ENCODE peak calls at places on chromosomes 12 and 14, in nine cellular contexts. T is CD8-positive, alpha-beta T cell; R is lower lobe of right lung; W is left ventricle myocardium inferior; F is GM23338; G is SK-N-SH; M is thoracic aorta; U is body of pancreas; O is A549. Q is an unnamed sample. For H3K4me1, the result is how much of the 10 kb centered on the place peaks cover.

GRCh38 chr12:94167071-94167806 is 18.9 kb downstream of the PLXNC1 start:
- DNase-seq in T (no peak), O (no peak), G (no peak), F (no peak), R (no peak), W (no peak), M (no peak), U (no peak), Q (no peak)

GRCh38 chr14:76923422-76924362 is 97.5 kb downstream of the LRRC74A start:
- DNase-seq in M (no peak), T (no peak), O (no peak), U (no peak), R (no peak), G (no peak), W (no peak), F (peak), Q (no peak)

GRCh38 chr12:80858356-80858755 is 79.4 kb downstream of the LIN7A start:
- DNase-seq in G (no peak), W (no peak), R (no peak), F (no peak), T (no peak), M (no peak), U (no peak), O (no peak), Q (no peak)

GRCh38 chr14:54087376-54087775 is 130.8 kb upstream of the BMP4 start:
- DNase-seq in T (no peak), F (no peak), O (no peak), G (no peak), U (no peak), R (no peak), W (no peak), M (no peak), Q (no peak)

GRCh38 chr12:89618113-89618862 is 90.3 kb downstream of the ATP2B1 start:
- DNase-seq in M (no peak), W (no peak), R (no peak), G (no peak), T (no peak), O (no peak), U (no peak), F (no peak), Q (no peak)

GRCh38 chr14:76727403-76727802 is 33.9 kb upstream of the VASH1 start:
- DNase-seq in F (no peak), G (no peak), R (no peak), M (no peak), W (no peak), O (no peak), T (no peak), U (no peak), Q (no peak)

GRCh38 chr14:73786632-73786941 is 65.0 kb upstream of the PTGR2 start:
- DNase-seq in W (peak), R (peak), O (peak), M (no peak), F (peak), T (no peak), U (peak), G (peak), Q (peak)

GRCh38 chr12:643478-644292 is 19.6 kb downstream of the NINJ2 start:
- DNase-seq in F (peak), T (no peak), G (no peak), W (peak), O (no peak), U (peak), M (no peak), R (peak), Q (peak)

GRCh38 chr12:49389092-49389703 is 21.9 kb downstream of the SPATS2 start:
- DNase-seq in W (peak), U (no peak), O (no peak), G (no peak), M (no peak), F (peak), R (peak), T (peak), Q (peak)

GRCh38 chr14:89773644-89774316 is 180.8 kb downstream of the EFCAB11 start:
- DNase-seq in T (peak), G (no peak), R (peak), O (peak), F (peak), M (no peak), W (peak), U (peak), Q (peak)

GRCh38 chr12:11746024-11746771 is 96.7 kb downstream of the ETV6 start:
- DNase-seq in G (no peak), W (no peak), R (no peak), U (no peak), F (no peak), M (no peak), T (no peak), O (peak), Q (no peak)

GRCh38 chr12:41061189-41061588 is 126.9 kb upstream of the PDZRN4 start:
- DNase-seq in U (no peak), W (no peak), O (no peak), F (no peak), R (no peak), M (no peak), T (no peak), G (no peak), Q (no peak)

GRCh38 chr12:18754118-18754707 is 16.3 kb downstream of the CAPZA3 start:
- DNase-seq in O (no peak), G (no peak), T (no peak), W (no peak), R (no peak), U (no peak), F (no peak), M (no peak), Q (no peak)

GRCh38 chr12:124312601-124313000 is 17.7 kb downstream of the RFLNA start:
- DNase-seq in W (no peak), R (no peak), G (no peak), O (no peak), U (no peak), M (no peak), T (no peak), F (no peak), Q (no peak)

GRCh38 chr14:61319706-61320105 is 1.7 kb upstream of the PRKCH start:
- DNase-seq in U (no peak), F (no peak), G (no peak), W (no peak), M (no peak), O (no peak), T (no peak), R (no peak), Q (no peak)

DNA sequence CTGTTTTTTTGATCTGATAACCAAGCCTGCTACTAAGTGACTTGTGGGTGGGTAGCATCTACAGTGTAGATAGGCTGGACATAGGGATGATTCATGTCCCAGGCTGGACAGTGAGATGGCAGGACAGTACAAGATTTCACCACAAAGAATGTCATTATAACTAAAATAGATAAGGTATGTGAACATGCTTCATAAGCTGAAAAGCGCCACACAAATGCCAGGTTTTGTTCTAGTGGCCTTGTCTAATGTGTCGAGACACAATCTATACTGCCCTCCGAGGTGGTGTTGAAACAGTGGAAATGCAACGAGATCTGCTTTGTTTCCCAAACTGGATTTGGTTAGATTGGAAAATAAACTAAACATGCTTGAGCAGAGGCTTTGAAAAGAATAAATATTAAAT is 4.4 kb downstream of the LGALS3 start:
- DNase-seq in U (no peak), T (no peak), M (no peak), W (no peak), R (no peak), F (peak), G (peak), O (no peak), Q (no peak)
- TF ChIP-seq CTCF in U (peak), T (no peak), M (peak), W (peak), R (no peak), F (peak), G (peak), O (no peak), Q (peak)

GRCh38 chr14:101006008-101006407 is 102.5 kb upstream of the RTL1 start:
- DNase-seq in G (no peak), O (no peak), W (no peak), U (no peak), M (no peak), F (no peak), R (no peak), T (no peak), Q (no peak)
- H3K27ac ChIP-seq in G (peak), O (no peak), W (no peak), U (no peak), M (no peak), F (no peak), R (peak), T (no peak), Q (no peak)

DNA sequence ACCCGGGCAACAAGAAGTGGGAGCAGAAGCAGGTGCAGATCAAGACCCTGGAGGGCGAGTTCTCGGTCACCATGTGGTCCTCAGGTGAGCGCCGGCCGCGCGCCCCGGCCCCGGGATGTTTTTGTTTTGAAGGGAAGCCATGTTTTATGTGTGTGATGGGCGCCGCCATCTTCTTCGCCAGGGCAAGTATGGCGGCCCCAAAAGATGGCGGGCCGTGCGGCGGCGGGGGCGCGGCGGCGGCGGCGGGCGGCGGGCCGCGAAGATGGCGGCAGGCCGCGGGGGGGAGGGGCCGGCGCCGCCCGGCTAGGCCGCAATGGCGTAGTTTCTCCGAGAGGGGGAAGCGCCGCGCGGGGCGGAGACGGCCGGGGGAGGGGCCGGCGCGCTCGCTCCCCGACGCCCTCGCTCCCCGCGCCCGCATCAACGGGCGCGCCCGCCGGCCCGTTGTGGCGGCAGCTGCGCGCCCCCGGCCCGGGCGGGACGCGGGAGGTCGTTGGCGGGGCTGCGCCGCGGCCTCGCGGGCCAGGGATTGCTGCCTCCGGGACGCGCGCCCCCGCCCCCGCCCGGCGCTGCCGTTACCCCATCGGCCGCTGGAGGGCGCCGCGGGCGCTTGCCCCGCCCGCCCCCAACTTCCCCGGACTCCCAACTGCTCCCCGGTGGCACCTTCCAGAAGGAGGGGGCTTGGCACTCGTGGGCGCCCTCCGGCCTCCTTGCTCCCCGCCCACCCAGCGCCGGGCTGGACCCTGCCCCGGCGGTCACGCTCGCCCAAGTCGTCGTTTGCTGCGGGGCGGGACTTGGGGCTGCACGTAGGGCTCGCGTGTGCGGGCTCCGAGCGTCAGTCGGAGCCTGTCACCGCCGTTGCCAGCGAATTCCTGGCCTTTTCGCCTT is 1.1 kb downstream of the YY1 start:
- DNase-seq in T (peak), R (peak), U (peak), W (peak), G (peak), F (peak), O (peak), M (peak), Q (peak)
- H3K4me1 ChIP-seq in T (half or more), R (half or more), U (half or more), W (half or more), G (under half), F (under half), O (under half), M (under half), Q (half or more)

GRCh38 chr12:58920102-58920955 is at the start of gene LRIG3:
- DNase-seq in W (peak), T (no peak), M (peak), R (peak), U (peak), F (peak), G (peak), O (peak), Q (peak)
- TF ChIP-seq CTCF in W (peak), T (no peak), M (no peak), R (no peak), U (no peak), F (peak), G (no peak), O (no peak), Q (peak)

DNA sequence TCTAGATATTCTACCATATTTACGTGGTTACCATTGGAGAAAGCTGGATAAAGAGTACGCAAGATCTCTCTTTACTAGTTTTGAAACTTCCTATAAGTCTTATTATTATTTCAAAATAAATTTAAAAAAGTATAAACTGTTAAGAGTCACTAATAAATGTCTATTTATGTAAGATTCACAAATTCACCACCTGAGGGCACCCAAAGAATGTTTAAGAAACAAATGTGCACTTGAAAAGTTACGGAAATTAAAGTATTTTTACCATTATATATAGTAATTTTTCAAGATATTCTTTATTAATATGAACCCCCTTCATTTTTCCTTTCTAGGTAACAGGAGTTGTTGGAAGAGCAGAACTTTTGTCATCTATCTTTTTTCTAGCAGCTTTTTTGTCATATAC is 11.9 kb downstream of the TMTC3 start:
- DNase-seq in R (no peak), W (no peak), U (no peak), M (no peak), O (peak), G (peak), F (no peak), T (no peak), Q (no peak)
- H3K27ac ChIP-seq in R (no peak), W (no peak), U (no peak), M (no peak), O (no peak), G (no peak), F (no peak), T (no peak), Q (no peak)

GRCh38 chr14:67357583-67358354 is 1.8 kb downstream of the ATP6V1D start:
- DNase-seq in O (no peak), F (no peak), M (no peak), W (no peak), G (no peak), T (no peak), R (no peak), U (no peak), Q (no peak)

GRCh38 chr14:67358914-67359313 is 690 bp downstream of the ATP6V1D start:
- DNase-seq in G (no peak), R (no peak), O (no peak), W (no peak), U (no peak), T (no peak), F (peak), M (no peak), Q (no peak)

GRCh38 chr14:67360469-67361206 is 510 bp downstream of the EIF2S1 start:
- DNase-seq in M (peak), F (peak), T (no peak), O (no peak), G (no peak), R (no peak), U (no peak), W (no peak), Q (no peak)

GRCh38 chr14:67359319-67359774 is 257 bp downstream of the ATP6V1D start:
- DNase-seq in M (no peak), W (peak), O (no peak), T (no peak), U (peak), G (no peak), R (peak), F (peak), Q (no peak)

GRCh38 chr14:67359775-67360468 is at the start of the genes ATP6V1D and EIF2S1:
- DNase-seq in M (peak), T (peak), U (peak), F (peak), O (peak), G (peak), W (peak), R (peak), Q (peak)
- H3K4me1 ChIP-seq in M (under half), T (under half), U (under half), F (under half), O (under half), G (under half), W (half or more), R (half or more), Q (under half)

GRCh38 chr12:70840966-70841365 is 79.6 kb downstream of the PTPRR start:
- DNase-seq in O (no peak), U (no peak), F (no peak), W (no peak), R (no peak), T (no peak), M (no peak), G (no peak), Q (no peak)

GRCh38 chr12:70842942-70843341 is 77.6 kb downstream of the PTPRR start:
- DNase-seq in O (no peak), U (no peak), R (no peak), W (no peak), G (no peak), F (no peak), M (no peak), T (no peak), Q (no peak)

GRCh38 chr12:70837026-70837425 is 83.5 kb downstream of the PTPRR start:
- DNase-seq in T (no peak), O (no peak), M (no peak), G (no peak), R (no peak), W (no peak), U (no peak), F (no peak), Q (no peak)

GRCh38 chr12:70842136-70842535 is 78.4 kb downstream of the PTPRR start:
- DNase-seq in T (no peak), W (no peak), O (no peak), G (no peak), F (no peak), R (no peak), U (no peak), M (no peak), Q (no peak)

DNA sequence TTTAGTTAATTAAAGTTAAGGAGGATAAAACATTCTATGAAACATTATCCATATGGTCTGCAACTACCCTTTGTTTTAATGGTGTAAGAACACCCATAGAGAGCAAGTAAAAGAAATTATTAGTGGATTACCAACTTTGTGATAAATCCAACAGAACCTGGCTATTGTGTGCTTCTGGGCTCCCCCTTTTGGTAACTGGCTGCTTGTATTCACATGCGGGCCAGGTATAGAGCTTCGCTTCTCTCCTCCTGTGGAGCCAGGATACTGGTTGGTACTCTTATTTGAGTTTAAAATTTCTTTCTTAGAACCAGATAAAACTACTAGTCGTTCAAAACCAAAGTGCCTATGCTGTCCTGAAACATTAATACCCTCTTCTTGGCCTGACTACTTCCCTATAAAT is 81.0 kb downstream of the PTPRR start:
- DNase-seq in U (no peak), M (no peak), O (no peak), R (no peak), W (no peak), F (peak), G (no peak), T (no peak), Q (no peak)
- TF ChIP-seq CTCF in U (no peak), M (no peak), O (no peak), R (no peak), W (no peak), F (peak), G (no peak), T (no peak), Q (no peak)

DNA sequence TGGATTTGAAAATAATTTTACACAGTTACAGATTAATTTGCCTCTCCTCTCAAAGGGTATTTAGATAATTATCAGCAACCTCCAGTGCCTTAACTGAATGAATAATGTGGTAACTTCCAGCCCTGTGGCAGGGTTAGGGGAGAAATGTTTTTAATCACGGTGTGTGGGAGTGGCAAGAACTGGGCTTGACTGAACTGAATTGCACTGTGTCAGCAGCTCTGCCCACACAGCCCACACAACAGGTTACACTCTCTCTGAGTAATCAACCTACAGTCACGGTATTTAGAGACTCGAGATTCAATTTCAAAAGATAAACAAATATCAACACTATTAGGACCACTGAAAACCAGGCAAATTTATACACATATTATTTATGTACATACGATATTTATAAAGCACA is 198.5 kb downstream of the KCNC2 start:
- DNase-seq in O (no peak), F (no peak), W (no peak), M (no peak), R (no peak), U (no peak), T (no peak), G (no peak), Q (no peak)
- H3K27ac ChIP-seq in O (no peak), F (no peak), W (no peak), M (no peak), R (no peak), U (no peak), T (no peak), G (no peak), Q (no peak)

DNA sequence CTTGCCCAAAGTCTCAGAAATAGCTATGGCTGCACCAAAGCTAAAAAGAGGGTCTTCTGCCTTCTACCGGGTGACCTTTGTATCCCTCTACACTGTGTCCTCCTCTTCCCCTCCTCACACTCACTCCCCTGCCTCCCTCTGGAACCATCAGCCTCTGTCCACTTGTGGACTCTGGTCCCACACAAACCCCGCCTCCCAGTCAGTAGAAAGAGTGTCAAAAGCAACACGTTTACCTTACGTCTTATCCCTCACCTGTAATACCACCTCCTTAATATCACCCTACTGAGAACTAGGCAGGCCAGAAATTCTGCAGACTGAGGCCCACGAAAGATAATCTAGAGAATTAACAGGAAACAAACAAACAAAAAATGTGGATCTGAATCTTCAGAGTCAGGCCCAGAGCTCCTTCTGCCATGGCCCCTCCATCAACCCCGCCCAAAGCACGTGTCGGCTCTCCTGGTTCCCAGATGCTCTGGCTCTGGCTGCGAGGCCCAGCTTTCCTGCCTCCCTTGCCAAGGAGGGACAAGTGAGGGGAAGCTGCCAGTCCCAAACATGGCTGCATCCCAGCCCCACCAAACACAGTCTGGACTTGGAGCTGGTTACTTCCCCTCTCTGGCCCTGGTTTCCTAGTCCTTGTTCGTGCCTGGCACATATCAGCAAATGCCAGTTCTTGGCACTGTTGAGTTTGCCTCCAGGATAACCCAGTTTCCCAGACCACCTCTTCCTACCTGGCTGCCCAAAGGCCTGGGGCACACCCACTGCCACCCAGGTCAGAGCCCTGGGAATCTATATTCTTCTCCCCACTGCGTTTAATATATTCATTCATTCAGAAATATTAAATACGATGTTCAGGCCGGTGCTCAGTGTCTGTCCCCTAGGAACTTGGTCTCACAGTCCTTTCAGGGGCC is 2.7 kb downstream of the ACTN1 start:
- DNase-seq in G (peak), T (no peak), U (peak), O (no peak), F (no peak), M (no peak), W (peak), R (no peak), Q (no peak)
- H3K4me1 ChIP-seq in G (under half), T (half or more), U (under half), O (half or more), F (under half), M (under half), W (half or more), R (under half), Q (under half)

Q was measured in upper lobe of right lung.